ENCODE peak calls at places on chromosomes 12 and 14, in eight cellular contexts. N is gastrocnemius medialis, B is heart left ventricle, R is A549, L is MM.1S, O is AG04450, I is right atrium auricular region, P is breast epithelium. A is an unnamed sample.

GRCh38 chr12:2834581-2835491 is at the start of gene NRIP2:
- DNase-seq in L (no peak), R (no peak), O (no peak), B (peak), I (no peak), P (no peak), N (no peak), A (peak)

GRCh38 chr12:59452259-59452658 is 143.6 kb upstream of the SLC16A7 start:
- DNase-seq in B (no peak), R (no peak), I (no peak), P (no peak), L (no peak), N (no peak), O (peak), A (no peak)

GRCh38 chr12:25830456-25830855 is 128.0 kb upstream of the RASSF8 start:
- DNase-seq in O (no peak), I (no peak), P (no peak), L (no peak), B (no peak), R (no peak), N (no peak), A (no peak)

GRCh38 chr12:1838223-1838993 is 18.0 kb downstream of the LRTM2 start:
- DNase-seq in N (no peak), L (no peak), B (no peak), O (no peak), P (no peak), I (no peak), R (no peak), A (peak)

GRCh38 chr12:109436181-109436546 is 40.9 kb downstream of the KCTD10 start:
- DNase-seq in R (no peak), P (no peak), L (no peak), B (no peak), O (no peak), N (no peak), I (no peak), A (no peak)

GRCh38 chr14:48973136-48973535 is 613.0 kb downstream of the RPS29 start:
- DNase-seq in R (no peak), O (no peak), N (no peak), I (no peak), B (no peak), P (no peak), L (no peak), A (no peak)

GRCh38 chr12:95557625-95558024 is 6.3 kb upstream of the USP44 start:
- DNase-seq in L (no peak), R (no peak), O (no peak), P (no peak), I (no peak), N (no peak), B (no peak), A (no peak)

GRCh38 chr14:39558525-39558924 is 126.3 kb upstream of the FBXO33 start:
- DNase-seq in I (no peak), P (no peak), B (no peak), L (no peak), R (no peak), O (no peak), N (no peak), A (no peak)

GRCh38 chr12:45718306-45718705 is 11.2 kb upstream of the ARID2 start:
- DNase-seq in I (no peak), P (no peak), L (no peak), R (no peak), N (no peak), O (no peak), B (no peak), A (no peak)

GRCh38 chr12:131327521-131328488 is 374.1 kb downstream of the ADGRD1 start:
- DNase-seq in I (no peak), P (peak), N (no peak), B (no peak), O (no peak), R (peak), L (no peak), A (no peak)

GRCh38 chr14:81991998-81992397 is 458.3 kb upstream of the SEL1L start:
- DNase-seq in N (no peak), O (no peak), R (no peak), B (no peak), I (no peak), P (no peak), L (no peak), A (no peak)

GRCh38 chr12:123859035-123859434 is 96.9 kb downstream of the DNAH10 start:
- DNase-seq in O (no peak), P (no peak), B (no peak), I (no peak), L (no peak), R (no peak), N (no peak), A (no peak)

GRCh38 chr14:35814371-35815005 is 5.4 kb upstream of the RALGAPA1 start:
- DNase-seq in L (peak), N (no peak), I (no peak), P (no peak), B (peak), O (no peak), R (peak), A (no peak)

GRCh38 chr14:55139696-55140509 is 10.9 kb downstream of the LGALS3 start:
- DNase-seq in N (no peak), I (no peak), R (no peak), O (no peak), B (no peak), P (no peak), L (no peak), A (no peak)

GRCh38 chr12:121538699-121539061 is 42.1 kb downstream of the KDM2B start:
- DNase-seq in O (no peak), P (no peak), R (peak), L (peak), I (no peak), N (no peak), B (no peak), A (no peak)

GRCh38 chr12:73950506-73950905 is 587.1 kb upstream of the ATXN7L3B start:
- DNase-seq in L (no peak), O (no peak), B (no peak), R (no peak), P (no peak), N (no peak), I (no peak), A (no peak)

GRCh38 chr14:94769413-94770250 is at the start of gene GSC:
- DNase-seq in L (peak), I (no peak), N (peak), R (peak), P (peak), O (no peak), B (peak), A (no peak)

GRCh38 chr14:70171719-70172118 is 17.0 kb downstream of the SLC8A3 start:
- DNase-seq in L (no peak), I (no peak), P (no peak), N (no peak), R (no peak), O (no peak), B (no peak), A (no peak)

GRCh38 chr14:104678346-104678745 is 11.1 kb upstream of the INF2 start:
- DNase-seq in O (no peak), N (no peak), L (no peak), I (no peak), B (peak), R (no peak), P (no peak), A (peak)

GRCh38 chr12:23686095-23686494 is 263.4 kb downstream of the SOX5 start:
- DNase-seq in B (no peak), P (no peak), O (no peak), R (no peak), N (no peak), L (no peak), I (no peak), A (no peak)

GRCh38 chr14:101495827-101496778 is 65.2 kb upstream of the DIO3 start:
- DNase-seq in P (no peak), O (no peak), B (no peak), I (peak), N (no peak), L (no peak), R (no peak), A (no peak)

GRCh38 chr14:105891631-105892452 is 365.5 kb downstream of the TMEM121 start:
- DNase-seq in P (no peak), O (no peak), B (peak), N (no peak), L (no peak), R (no peak), I (no peak), A (peak)

GRCh38 chr12:95784286-95784685 is 6.3 kb downstream of the NTN4 start:
- DNase-seq in B (no peak), I (no peak), R (no peak), P (no peak), N (no peak), O (no peak), L (no peak), A (no peak)

GRCh38 chr12:82407481-82407880 is 49.2 kb downstream of the METTL25 start:
- DNase-seq in P (no peak), B (no peak), R (no peak), N (no peak), I (no peak), O (no peak), L (no peak), A (no peak)

GRCh38 chr14:101506211-101506920 is 54.9 kb upstream of the DIO3 start:
- DNase-seq in R (no peak), I (peak), N (no peak), P (no peak), B (no peak), O (no peak), L (no peak), A (peak)

GRCh38 chr14:20499881-20500280 is 5.5 kb upstream of the RNASE10 start:
- DNase-seq in N (no peak), B (no peak), P (no peak), I (no peak), L (no peak), R (no peak), O (no peak), A (no peak)

GRCh38 chr14:77139540-77140342 is 1.9 kb downstream of the ZDHHC22 start:
- DNase-seq in P (no peak), I (no peak), L (no peak), B (no peak), N (no peak), R (peak), O (no peak), A (peak)

GRCh38 chr12:26832817-26833691 is at the start of gene ITPR2:
- DNase-seq in O (no peak), I (peak), B (peak), R (peak), L (peak), N (peak), P (peak), A (peak)
- TF ChIP-seq CTCF in O (peak), I (peak), B (peak), R (peak), L (no peak), N (peak), P (peak), A (peak)

GRCh38 chr12:64618953-64619590 is 8.8 kb downstream of the RASSF3 start:
- DNase-seq in P (no peak), I (no peak), O (no peak), B (no peak), R (no peak), L (peak), N (no peak), A (no peak)
- H3K27ac ChIP-seq in P (no peak), I (no peak), O (no peak), B (no peak), R (peak), L (no peak), N (no peak), A (no peak)

GRCh38 chr12:62631531-62632520 is 165.2 kb downstream of the MON2 start:
- DNase-seq in R (peak), B (peak), L (no peak), O (peak), N (peak), I (peak), P (peak), A (peak)
- TF ChIP-seq CTCF in R (no peak), B (peak), L (no peak), O (peak), N (peak), I (peak), P (peak), A (peak)

DNA sequence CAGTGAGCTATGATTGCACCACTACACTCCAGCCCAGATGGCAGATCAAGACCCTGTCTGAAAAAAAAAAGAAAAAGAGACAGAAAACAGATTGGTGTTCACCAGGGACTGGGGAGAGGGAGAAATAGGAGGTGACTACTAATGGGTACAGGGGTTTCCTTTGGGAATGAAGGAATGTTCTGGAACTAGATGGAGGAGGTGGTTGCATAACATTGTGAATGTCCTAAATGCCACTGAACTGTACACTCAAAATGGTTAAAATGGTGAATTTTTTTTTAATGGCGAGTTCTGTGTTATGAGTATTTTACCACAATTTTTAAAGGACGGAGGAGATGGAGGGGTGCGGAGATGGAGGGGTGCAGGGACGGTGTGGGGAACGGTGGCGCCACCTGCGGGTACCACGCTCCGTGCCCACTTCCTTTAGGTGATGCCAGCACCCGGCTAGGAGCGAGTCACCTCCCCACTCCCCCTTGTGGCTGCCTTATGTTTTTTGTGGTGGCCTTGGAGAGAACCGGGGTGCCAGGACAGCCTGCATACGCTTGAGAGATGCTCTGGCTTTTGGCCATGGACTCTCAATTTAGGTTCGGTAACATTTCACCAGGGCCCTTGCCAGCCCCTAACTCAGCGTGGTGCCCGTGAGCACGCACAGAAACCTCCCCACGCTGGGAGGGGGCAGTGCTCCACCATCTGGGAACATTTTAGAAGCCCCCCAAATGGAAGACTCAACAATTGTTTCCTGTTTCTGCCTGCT is 16.1 kb downstream of the UBC start:
- DNase-seq in R (peak), N (no peak), P (peak), L (peak), B (peak), O (no peak), I (no peak), A (peak)
- H3K27ac ChIP-seq in R (peak), N (no peak), P (no peak), L (no peak), B (no peak), O (no peak), I (no peak), A (no peak)

DNA sequence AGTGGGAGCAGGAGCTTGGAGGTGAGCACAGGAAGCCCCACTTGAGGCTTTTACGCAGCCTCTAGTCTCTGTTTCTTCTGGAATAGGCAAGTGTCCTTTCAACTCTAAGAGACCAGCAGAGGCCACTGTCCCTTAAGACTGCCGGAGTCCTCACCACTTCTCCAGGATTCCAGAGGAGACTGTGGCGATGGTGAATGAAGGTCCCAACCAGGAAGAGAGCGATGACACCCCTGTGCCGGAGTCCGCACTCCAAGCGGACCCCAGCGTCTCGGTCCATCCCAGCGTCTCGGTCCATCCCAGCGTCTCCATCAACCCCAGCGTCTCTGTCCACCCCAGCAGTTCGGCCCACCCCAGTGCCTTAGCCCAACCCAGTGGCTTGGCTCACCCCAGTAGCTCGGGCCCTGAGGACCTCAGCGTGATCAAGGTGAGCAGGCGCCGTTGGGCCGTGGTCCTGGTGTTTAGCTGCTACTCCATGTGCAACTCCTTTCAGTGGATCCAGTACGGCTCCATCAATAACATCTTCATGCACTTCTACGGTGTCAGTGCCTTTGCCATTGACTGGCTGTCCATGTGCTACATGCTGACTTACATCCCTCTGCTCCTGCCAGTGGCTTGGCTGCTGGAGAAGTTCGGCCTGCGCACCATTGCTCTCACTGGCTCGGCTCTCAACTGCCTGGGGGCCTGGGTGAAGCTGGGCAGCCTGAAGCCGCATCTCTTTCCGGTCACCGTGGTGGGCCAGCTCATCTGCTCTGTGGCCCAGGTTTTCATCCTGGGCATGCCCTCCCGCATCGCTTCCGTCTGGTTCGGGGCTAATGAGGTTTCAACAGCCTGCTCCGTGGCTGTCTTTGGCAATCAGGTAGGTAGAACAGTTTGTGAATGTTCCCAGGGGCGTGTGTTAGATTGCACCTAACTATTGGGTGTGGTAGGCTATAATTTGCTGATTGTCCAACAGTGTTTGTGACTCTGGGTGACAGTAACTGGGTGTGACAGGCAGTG is 664 bp downstream of the FLVCR2 start:
- DNase-seq in R (peak), I (peak), P (peak), O (no peak), L (no peak), B (no peak), N (peak), A (no peak)
- TF ChIP-seq CTCF in R (peak), I (peak), P (peak), O (peak), L (no peak), B (peak), N (peak), A (no peak)

GRCh38 chr12:116091579-116091978 is 185.9 kb downstream of the MED13L start:
- DNase-seq in I (no peak), P (no peak), L (no peak), N (no peak), O (no peak), B (no peak), R (no peak), A (no peak)

GRCh38 chr12:116090516-116090915 is 187.0 kb downstream of the MED13L start:
- DNase-seq in L (no peak), O (no peak), P (no peak), I (no peak), B (no peak), R (no peak), N (no peak), A (no peak)

GRCh38 chr12:116087962-116088361 is 189.5 kb downstream of the MED13L start:
- DNase-seq in N (no peak), B (no peak), R (no peak), O (no peak), L (no peak), P (no peak), I (no peak), A (no peak)

GRCh38 chr12:116087399-116087798 is 190.1 kb downstream of the MED13L start:
- DNase-seq in L (no peak), O (no peak), B (no peak), R (no peak), I (no peak), N (no peak), P (no peak), A (no peak)

GRCh38 chr12:116089080-116089479 is 188.4 kb downstream of the MED13L start:
- DNase-seq in B (no peak), N (no peak), L (no peak), R (no peak), O (no peak), P (no peak), I (no peak), A (no peak)
- H3K27ac ChIP-seq in B (no peak), N (no peak), L (no peak), R (no peak), O (no peak), P (no peak), I (no peak), A (no peak)

DNA sequence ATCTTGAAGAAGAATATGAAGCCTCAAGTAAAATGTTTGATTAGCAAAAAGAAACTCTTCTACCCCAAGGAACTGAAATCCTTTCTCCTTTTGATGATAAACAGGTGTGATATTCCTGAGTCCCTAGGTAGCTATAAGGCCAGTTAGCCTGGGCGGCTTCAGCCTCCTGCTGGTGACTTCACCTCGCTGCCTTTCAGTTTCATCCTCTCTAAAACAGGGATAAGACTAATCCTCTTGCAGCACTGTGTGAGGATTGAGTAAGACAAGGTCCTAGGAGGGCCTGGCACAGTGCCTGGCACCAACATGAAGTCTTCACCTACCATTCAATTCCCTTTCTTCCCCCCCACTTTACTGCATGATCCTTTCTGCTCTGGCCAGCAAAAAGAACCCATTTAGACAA is 42.1 kb downstream of the CIT start:
- DNase-seq in L (no peak), O (no peak), B (no peak), I (no peak), R (peak), N (no peak), P (no peak), A (no peak)
- TF ChIP-seq CTCF in L (no peak), O (peak), B (no peak), I (no peak), R (no peak), N (no peak), P (no peak), A (no peak)

A was measured in dorsolateral prefrontal cortex.